ENCODE peak calls at places on chromosomes 11 and 22, in ten cellular contexts. Z is AG10803; R is Peyer's patch; B is psoas muscle; L is SK-N-MC; N is skeletal muscle cell; K is naive thymus-derived CD4-positive, alpha-beta T cell; G is kidney; O is CD8-positive, alpha-beta T cell; W is heart left ventricle. M is an unnamed sample.

GRCh38 chr11:22798890-22799289 is 30.7 kb downstream of the SVIP start:
- DNase-seq in Z (no peak), R (no peak), B (no peak), L (no peak), N (no peak), K (no peak), G (no peak), O (no peak), W (no peak), M (no peak)

GRCh38 chr22:31451709-31452571 is 37.7 kb downstream of the EIF4ENIF1 start:
- DNase-seq in Z (peak), R (no peak), B (no peak), L (no peak), N (peak), K (peak), G (no peak), O (no peak), W (no peak), M (peak)

GRCh38 chr11:17513853-17514252 is 30.4 kb downstream of the USH1C start:
- DNase-seq in Z (no peak), R (no peak), B (no peak), L (no peak), N (no peak), K (no peak), G (no peak), O (no peak), W (no peak), M (no peak)

GRCh38 chr11:68963779-68964178 is 17.0 kb downstream of the MRGPRD start:
- DNase-seq in Z (no peak), R (no peak), B (no peak), L (no peak), N (no peak), K (no peak), G (peak), O (no peak), W (no peak), M (no peak)

GRCh38 chr11:71998649-71999310 is at the start of gene IL18BP:
- DNase-seq in Z (no peak), R (no peak), B (no peak), L (no peak), N (no peak), K (peak), G (peak), O (peak), W (peak), M (no peak)

GRCh38 chr22:47067911-47068654 is 305.6 kb downstream of the TBC1D22A start:
- DNase-seq in Z (no peak), R (peak), B (no peak), L (no peak), N (no peak), K (peak), G (no peak), O (no peak), W (no peak), M (no peak)

GRCh38 chr11:124812876-124813275 is 12.7 kb upstream of the MSANTD2 start:
- DNase-seq in Z (peak), R (no peak), B (no peak), L (no peak), N (no peak), K (no peak), G (no peak), O (no peak), W (no peak), M (peak)

GRCh38 chr11:111715142-111715816 is 50.9 kb downstream of the PPP2R1B start:
- DNase-seq in Z (no peak), R (no peak), B (no peak), L (no peak), N (no peak), K (no peak), G (no peak), O (no peak), W (no peak), M (no peak)

GRCh38 chr11:36041988-36042606 is 98.2 kb downstream of the LDLRAD3 start:
- DNase-seq in Z (peak), R (no peak), B (no peak), L (no peak), N (no peak), K (no peak), G (no peak), O (no peak), W (no peak), M (peak)

GRCh38 chr11:110429614-110430266 is at the start of gene FDX1:
- DNase-seq in Z (peak), R (peak), B (peak), L (no peak), N (peak), K (peak), G (peak), O (peak), W (peak), M (peak)

GRCh38 chr11:111531687-111532364 is 8.7 kb upstream of the LAYN start:
- DNase-seq in Z (peak), R (no peak), B (no peak), L (no peak), N (peak), K (no peak), G (no peak), O (peak), W (no peak), M (peak)

GRCh38 chr11:119483881-119484371 is 61.0 kb upstream of the THY1 start:
- DNase-seq in Z (no peak), R (peak), B (no peak), L (no peak), N (no peak), K (no peak), G (no peak), O (no peak), W (no peak), M (no peak)

GRCh38 chr22:29315286-29316195 is at the start of gene RASL10A:
- DNase-seq in Z (no peak), R (no peak), B (peak), L (no peak), N (no peak), K (no peak), G (peak), O (no peak), W (peak), M (peak)
- H3K4me3 ChIP-seq in Z (no peak), R (no peak), B (peak), L (peak), N (peak), K (no peak), G (no peak), O (no peak), W (peak), M (no peak)

GRCh38 chr11:57679396-57679795 is 11.5 kb downstream of the ZDHHC5 start:
- DNase-seq in Z (no peak), R (no peak), B (no peak), L (no peak), N (no peak), K (no peak), G (no peak), O (no peak), W (no peak), M (no peak)

GRCh38 chr11:57675176-57675941 is 7.4 kb downstream of the ZDHHC5 start:
- DNase-seq in Z (no peak), R (no peak), B (no peak), L (no peak), N (no peak), K (no peak), G (no peak), O (no peak), W (no peak), M (no peak)

GRCh38 chr11:57681168-57681567 is 13.3 kb downstream of the ZDHHC5 start:
- DNase-seq in Z (no peak), R (no peak), B (no peak), L (no peak), N (no peak), K (no peak), G (no peak), O (no peak), W (no peak), M (no peak)

GRCh38 chr11:57680552-57680874 is 12.6 kb downstream of the ZDHHC5 start:
- DNase-seq in Z (peak), R (no peak), B (no peak), L (no peak), N (no peak), K (no peak), G (no peak), O (no peak), W (no peak), M (peak)
- H3K4me3 ChIP-seq in Z (no peak), R (no peak), B (no peak), L (no peak), N (no peak), K (no peak), G (no peak), O (no peak), W (no peak), M (peak)

GRCh38 chr22:37751449-37752188 is 54.8 kb downstream of the TRIOBP start:
- DNase-seq in Z (no peak), R (no peak), B (no peak), L (no peak), N (no peak), K (no peak), G (no peak), O (no peak), W (no peak), M (no peak)
- H3K4me3 ChIP-seq in Z (no peak), R (no peak), B (peak), L (no peak), N (no peak), K (no peak), G (no peak), O (no peak), W (peak), M (peak)

DNA sequence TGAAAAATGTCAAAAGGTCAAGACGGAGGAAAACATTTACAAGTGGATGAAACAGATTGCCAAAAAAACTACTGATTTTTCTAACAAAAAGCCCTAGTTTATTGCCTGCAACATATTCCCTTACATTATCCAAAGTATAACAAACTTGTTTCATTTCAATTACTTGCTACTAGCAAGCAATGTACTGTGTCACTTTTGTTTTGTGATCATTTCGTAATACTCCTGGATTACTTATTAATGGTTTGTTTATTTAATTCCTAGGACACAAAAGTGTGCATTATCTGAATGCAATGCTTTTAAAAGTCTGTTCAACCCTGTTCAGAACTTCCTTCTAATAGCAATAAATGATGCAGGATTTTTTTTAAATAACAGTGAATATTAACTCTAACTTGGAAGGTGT is 50.9 kb downstream of the CCDC34 start:
- DNase-seq in Z (no peak), R (no peak), B (no peak), L (no peak), N (no peak), K (no peak), G (no peak), O (no peak), W (no peak), M (peak)
- H3K4me3 ChIP-seq in Z (no peak), R (no peak), B (no peak), L (no peak), N (no peak), K (no peak), G (no peak), O (no peak), W (no peak), M (no peak)

GRCh38 chr11:83693279-83693992 is 407.3 kb upstream of the CCDC90B start:
- DNase-seq in Z (no peak), R (no peak), B (no peak), L (no peak), N (no peak), K (no peak), G (no peak), O (no peak), W (no peak), M (no peak)
- H3K4me3 ChIP-seq in Z (no peak), R (no peak), B (no peak), L (peak), N (no peak), K (no peak), G (no peak), O (no peak), W (no peak), M (no peak)

DNA sequence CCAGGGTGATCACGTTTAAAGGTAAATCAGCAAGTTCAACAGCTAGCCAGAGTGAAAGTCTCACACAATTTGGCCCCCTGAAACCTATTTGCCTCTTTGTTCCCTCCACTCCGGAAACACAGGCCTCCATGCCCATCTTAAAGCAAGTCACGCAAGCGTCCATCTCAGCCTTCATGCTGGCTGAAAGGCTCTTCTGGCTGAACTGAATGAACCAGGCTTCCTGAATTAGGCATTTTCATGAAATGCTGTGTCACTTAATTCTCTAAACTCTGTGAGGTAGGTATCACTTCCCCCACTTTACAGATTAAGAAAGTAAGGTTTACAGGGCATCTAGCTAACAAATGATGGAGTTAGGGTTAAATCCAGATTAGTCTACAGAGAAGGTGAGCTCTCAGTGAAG is 1.4 kb downstream of the SLC25A17 start:
- DNase-seq in Z (no peak), R (no peak), B (no peak), L (no peak), N (no peak), K (no peak), G (no peak), O (no peak), W (no peak), M (no peak)
- H3K4me3 ChIP-seq in Z (peak), R (no peak), B (peak), L (peak), N (no peak), K (peak), G (peak), O (peak), W (peak), M (peak)

GRCh38 chr11:1749787-1750351 is 526 bp downstream of the IFITM10 start:
- DNase-seq in Z (peak), R (no peak), B (peak), L (no peak), N (peak), K (no peak), G (peak), O (no peak), W (no peak), M (peak)
- H3K4me3 ChIP-seq in Z (peak), R (no peak), B (no peak), L (no peak), N (peak), K (no peak), G (peak), O (no peak), W (no peak), M (peak)

GRCh38 chr22:39279170-39279850 is 34.5 kb upstream of the PDGFB start:
- DNase-seq in Z (no peak), R (no peak), B (no peak), L (no peak), N (no peak), K (no peak), G (no peak), O (no peak), W (no peak), M (no peak)
- H3K4me3 ChIP-seq in Z (no peak), R (no peak), B (no peak), L (no peak), N (no peak), K (no peak), G (no peak), O (no peak), W (no peak), M (no peak)

GRCh38 chr22:26479043-26479791 is 4.4 kb downstream of the HPS4 start:
- DNase-seq in Z (no peak), R (no peak), B (no peak), L (no peak), N (no peak), K (no peak), G (no peak), O (no peak), W (no peak), M (no peak)
- H3K4me3 ChIP-seq in Z (no peak), R (peak), B (peak), L (peak), N (no peak), K (peak), G (peak), O (peak), W (peak), M (no peak)

GRCh38 chr11:128896356-128896755 is 5.2 kb downstream of the KCNJ5 start:
- DNase-seq in Z (peak), R (no peak), B (no peak), L (no peak), N (no peak), K (no peak), G (no peak), O (no peak), W (no peak), M (peak)
- H3K4me3 ChIP-seq in Z (no peak), R (no peak), B (no peak), L (no peak), N (no peak), K (no peak), G (no peak), O (no peak), W (no peak), M (no peak)